ENCODE peak calls at places on chromosomes 1 and 21, in five cellular contexts. U, V, T, L and Z are unnamed samples.

GRCh38 chr1:51898090-51898734 is 19.7 kb upstream of the NRDC start:
- DNase-seq in U (no peak), L (no peak), V (no peak), T (peak), Z (no peak)

GRCh38 chr1:168235937-168236336 is 10.1 kb downstream of the SFT2D2 start:
- DNase-seq in U (no peak), L (no peak), V (no peak), T (no peak), Z (no peak)

GRCh38 chr1:13619909-13620308 is 36.3 kb downstream of the PDPN start:
- DNase-seq in L (no peak), V (no peak), T (peak), U (no peak), Z (no peak)

GRCh38 chr1:104801344-104801743 is 1051.6 kb downstream of the AMY1C start:
- DNase-seq in L (no peak), U (no peak), V (no peak), T (no peak), Z (no peak)

GRCh38 chr21:29481641-29482040 is 182.9 kb downstream of the BACH1 start:
- DNase-seq in U (no peak), L (no peak), V (no peak), T (no peak), Z (no peak)

GRCh38 chr21:41918561-41919358 is 35.1 kb downstream of the C2CD2 start:
- DNase-seq in T (no peak), U (no peak), L (no peak), V (no peak), Z (peak)

GRCh38 chr21:42829417-42829816 is 49.9 kb downstream of the WDR4 start:
- DNase-seq in U (no peak), L (no peak), V (no peak), T (no peak), Z (no peak)

GRCh38 chr1:173122958-173123852 is 72.5 kb upstream of the TNFSF18 start:
- DNase-seq in T (peak), L (peak), U (peak), V (no peak), Z (peak)

GRCh38 chr1:228999776-229000175 is 264.5 kb downstream of the RHOU start:
- DNase-seq in T (no peak), V (no peak), U (no peak), L (no peak), Z (no peak)

GRCh38 chr1:232209357-232209756 is 420.6 kb downstream of the SIPA1L2 start:
- DNase-seq in T (no peak), V (no peak), U (no peak), L (no peak), Z (no peak)

GRCh38 chr1:219833214-219833816 is 95.0 kb downstream of the SLC30A10 start:
- DNase-seq in T (no peak), V (no peak), L (no peak), U (no peak), Z (no peak)

GRCh38 chr1:219837274-219837993 is 90.9 kb downstream of the SLC30A10 start:
- DNase-seq in U (no peak), L (no peak), T (peak), V (no peak), Z (no peak)

GRCh38 chr1:219834247-219834917 is 94.0 kb downstream of the SLC30A10 start:
- DNase-seq in U (peak), V (no peak), L (no peak), T (no peak), Z (no peak)

GRCh38 chr1:219837994-219838294 is 90.4 kb downstream of the SLC30A10 start:
- DNase-seq in U (no peak), T (no peak), L (no peak), V (no peak), Z (no peak)
- TF ChIP-seq CTCF in U (no peak), T (peak), L (no peak), V (no peak), Z (no peak)

DNA sequence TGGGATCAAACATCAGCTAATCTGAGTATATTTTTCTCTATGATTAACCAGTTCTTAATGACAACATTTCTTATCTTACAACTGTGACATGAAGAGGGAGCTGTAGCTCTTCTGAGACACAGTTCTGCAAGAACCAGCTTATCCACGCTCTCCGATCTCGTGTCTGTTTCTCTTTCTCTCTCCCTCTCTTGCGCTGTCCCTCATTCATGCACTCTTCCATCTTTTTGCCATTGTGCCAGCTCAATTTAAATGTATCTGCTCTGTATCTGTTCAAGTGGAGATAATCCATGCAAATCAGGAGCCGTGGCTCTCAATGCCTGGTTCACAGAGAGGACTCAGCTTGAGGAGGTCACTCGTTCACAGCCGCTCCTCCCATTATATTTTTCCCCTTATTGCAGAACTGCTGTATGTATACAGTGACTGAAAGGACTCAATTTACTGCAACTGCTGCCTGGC is 494.7 kb upstream of the ADGRL2 start:
- DNase-seq in U (no peak), L (no peak), T (no peak), V (no peak), Z (no peak)
- TF ChIP-seq CTCF in U (no peak), L (peak), T (no peak), V (no peak), Z (no peak)

GRCh38 chr1:214581785-214582184 is 21.2 kb upstream of the CENPF start:
- DNase-seq in L (no peak), T (peak), V (no peak), U (no peak), Z (no peak)

GRCh38 chr1:214583824-214584554 is 19.0 kb upstream of the CENPF start:
- DNase-seq in T (no peak), L (no peak), U (no peak), V (no peak), Z (no peak)

GRCh38 chr1:214584805-214585766 is 17.9 kb upstream of the CENPF start:
- DNase-seq in L (no peak), V (no peak), T (peak), U (no peak), Z (no peak)

GRCh38 chr1:214582289-214582891 is 20.6 kb upstream of the CENPF start:
- DNase-seq in U (no peak), L (no peak), V (no peak), T (no peak), Z (no peak)

DNA sequence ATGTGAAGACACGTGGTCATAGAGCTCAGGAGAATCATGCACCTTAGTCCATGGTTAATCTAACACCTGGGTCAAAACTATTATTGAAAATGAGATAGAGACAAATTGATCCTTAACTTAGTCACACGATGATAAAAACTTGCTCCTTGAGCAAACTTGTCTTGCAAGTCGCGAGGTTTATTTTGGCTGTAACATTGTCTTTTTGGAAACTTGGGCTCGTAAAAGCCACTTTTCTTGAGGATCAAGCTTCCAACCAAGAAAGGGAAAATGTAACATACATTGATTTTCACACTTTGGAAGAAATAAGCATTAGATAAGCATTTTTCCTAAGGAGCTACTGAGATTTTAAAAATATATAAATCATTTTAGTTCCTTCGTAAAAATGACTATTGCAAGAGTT is 19.9 kb upstream of the CENPF start:
- DNase-seq in V (no peak), U (no peak), L (no peak), T (no peak), Z (no peak)
- TF ChIP-seq CTCF in V (no peak), U (no peak), L (no peak), T (no peak), Z (no peak)

GRCh38 chr1:70892140-70892539 is 155.5 kb downstream of the PTGER3 start:
- DNase-seq in U (no peak), V (no peak), L (no peak), T (no peak), Z (no peak)
- TF ChIP-seq CTCF in U (no peak), V (no peak), L (no peak), T (no peak), Z (no peak)

GRCh38 chr1:166484871-166485270 is 318.1 kb upstream of the FAM78B start:
- DNase-seq in V (no peak), T (no peak), L (no peak), U (no peak), Z (no peak)
- TF ChIP-seq CTCF in V (no peak), T (no peak), L (no peak), U (no peak), Z (no peak)

DNA sequence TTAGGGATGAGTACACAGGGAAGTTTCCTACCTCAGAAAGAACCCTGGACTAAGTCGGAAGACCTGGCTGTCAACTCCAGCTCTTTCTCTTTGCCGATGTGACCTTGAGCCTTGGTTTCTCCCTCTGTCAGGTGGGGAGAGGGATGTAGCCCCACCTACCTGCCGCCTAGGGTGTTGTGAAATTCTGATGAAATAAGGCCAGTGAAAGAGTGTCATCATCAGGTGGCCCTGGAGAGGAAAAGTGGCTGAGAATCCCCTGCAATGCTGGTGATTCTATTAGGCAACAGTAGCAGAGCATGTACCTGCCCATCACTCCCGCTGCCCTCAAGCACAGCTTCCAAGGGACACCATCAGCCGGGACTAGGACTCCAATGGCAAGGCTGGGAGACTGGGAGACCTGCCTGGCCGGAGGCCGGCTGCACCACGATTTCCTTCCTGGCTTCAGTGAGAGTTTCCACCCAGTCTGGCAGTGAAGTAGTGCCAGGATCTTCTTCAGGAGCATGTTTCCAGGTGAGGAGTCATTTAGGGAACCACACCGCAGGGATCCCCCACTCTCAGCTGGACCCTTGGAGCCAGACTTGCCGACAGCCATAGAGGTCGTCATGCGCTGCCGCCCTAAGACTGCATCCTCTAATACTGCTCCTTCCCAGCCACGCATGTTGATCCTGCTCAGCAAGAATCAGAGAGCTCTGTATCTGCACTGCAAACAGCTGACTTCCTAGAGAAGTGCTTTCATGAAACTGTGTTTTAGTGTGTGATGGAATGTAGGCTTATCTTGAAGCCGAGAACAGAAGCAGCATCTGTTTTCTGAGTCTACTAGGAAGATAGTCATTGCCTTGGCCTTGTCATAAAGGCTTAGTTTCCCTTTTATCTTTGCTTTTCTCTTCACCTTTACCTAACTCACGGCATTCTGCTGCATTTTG is 88.0 kb upstream of the F3 start:
- DNase-seq in V (no peak), T (no peak), L (no peak), U (no peak), Z (no peak)
- TF ChIP-seq CTCF in V (no peak), T (no peak), L (no peak), U (no peak), Z (no peak)

GRCh38 chr1:50436489-50436888 is 13.2 kb upstream of the DMRTA2 start:
- DNase-seq in T (no peak), U (no peak), L (no peak), V (no peak), Z (no peak)

GRCh38 chr1:50441183-50441582 is 17.9 kb upstream of the DMRTA2 start:
- DNase-seq in T (no peak), V (no peak), L (no peak), U (no peak), Z (no peak)

DNA sequence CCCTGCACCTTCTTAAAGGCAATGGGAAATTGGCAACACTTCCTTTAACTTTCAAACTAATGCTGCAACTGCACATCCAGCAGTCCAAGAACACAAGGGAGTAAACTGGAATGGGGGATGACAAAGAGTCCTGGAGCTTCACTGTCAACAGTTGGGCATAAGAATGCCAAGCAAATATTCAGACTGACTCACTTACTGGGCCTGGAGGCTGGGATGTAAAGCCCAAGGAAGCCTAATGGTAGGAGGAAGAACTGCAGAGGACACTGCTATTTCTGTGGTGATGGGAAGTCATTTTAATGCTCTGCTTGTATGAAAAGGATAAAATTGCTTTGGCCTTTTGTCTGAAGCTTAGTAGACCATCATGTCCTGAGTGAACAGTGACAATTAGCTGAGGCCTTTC is 15.7 kb upstream of the DMRTA2 start:
- DNase-seq in U (no peak), L (no peak), T (no peak), V (no peak), Z (no peak)
- TF ChIP-seq CTCF in U (no peak), L (no peak), T (no peak), V (no peak), Z (no peak)

GRCh38 chr1:116493484-116494350 is 77.1 kb downstream of the CD58 start:
- DNase-seq in L (no peak), V (no peak), U (no peak), T (no peak), Z (no peak)

GRCh38 chr1:116490588-116490987 is 80.2 kb downstream of the CD58 start:
- DNase-seq in V (no peak), L (no peak), U (no peak), T (no peak), Z (no peak)

GRCh38 chr1:116493036-116493435 is 77.8 kb downstream of the CD58 start:
- DNase-seq in L (no peak), U (no peak), V (no peak), T (no peak), Z (no peak)

GRCh38 chr1:116494351-116494692 is 76.5 kb downstream of the CD58 start:
- DNase-seq in L (no peak), V (no peak), U (no peak), T (no peak), Z (no peak)

GRCh38 chr1:116491985-116492811 is 78.6 kb downstream of the CD58 start:
- DNase-seq in L (no peak), V (no peak), T (no peak), U (no peak), Z (no peak)
- TF ChIP-seq CTCF in L (no peak), V (no peak), T (no peak), U (no peak), Z (no peak)